ENCODE peak calls at places on chromosomes 5 and 9, in five cellular contexts. T is IMR-90, U is mesenchymal stem cell, P is mesendoderm, J is neuronal stem cell. B is an unnamed sample.

GRCh38 chr5:15643731-15644130 is 143.8 kb downstream of the FBXL7 start:
- DNase-seq in T (no peak), U (no peak), P (no peak), J (no peak), B (no peak)

GRCh38 chr5:135195267-135195603 is 161.2 kb upstream of the PITX1 start:
- DNase-seq in T (no peak), U (no peak), P (no peak), J (no peak), B (no peak)

GRCh38 chr9:89522261-89522978 is 24.5 kb upstream of the SEMA4D start:
- DNase-seq in T (no peak), U (no peak), P (no peak), J (no peak), B (no peak)

GRCh38 chr5:118791986-118792734 is 196.2 kb downstream of the DTWD2 start:
- DNase-seq in T (peak; percentile 75), U (peak; percentile 85), P (peak; percentile 80), J (peak; percentile 27), B (no peak)

GRCh38 chr9:125513634-125514413 is 193.2 kb downstream of the MAPKAP1 start:
- DNase-seq in T (peak; percentile 81), U (peak; percentile 86), P (no peak), J (no peak), B (peak; percentile 11)

GRCh38 chr5:138000102-138000723 is 32.7 kb downstream of the FAM13B start:
- DNase-seq in T (peak; percentile 66), U (peak; percentile 81), P (peak; percentile 26), J (no peak), B (no peak)

GRCh38 chr9:92655366-92655765 is 14.6 kb downstream of the IPPK start:
- DNase-seq in T (no peak), U (no peak), P (no peak), J (no peak), B (no peak)

GRCh38 chr9:72173080-72173479 is 23.8 kb downstream of the GDA start:
- DNase-seq in T (no peak), U (no peak), P (no peak), J (no peak), B (peak; percentile 88)

GRCh38 chr5:9546973-9547947 is 1.4 kb upstream of the SEMA5A start:
- DNase-seq in T (peak; percentile 62), U (peak; percentile 74), P (peak; percentile 91), J (no peak), B (peak; percentile 64)

GRCh38 chr5:164207646-164208045 is 702.2 kb downstream of the MAT2B start:
- DNase-seq in T (no peak), U (no peak), P (no peak), J (no peak), B (no peak)

GRCh38 chr5:154627711-154628678 is 127.2 kb upstream of the LARP1 start:
- DNase-seq in T (no peak), U (no peak), P (no peak), J (no peak), B (no peak)

GRCh38 chr9:38081356-38082108 is 12.5 kb upstream of the SHB start:
- DNase-seq in T (no peak), U (no peak), P (no peak), J (no peak), B (no peak)

GRCh38 chr9:90046317-90046861 is 441.6 kb downstream of the GADD45G start:
- DNase-seq in T (no peak), U (no peak), P (no peak), J (no peak), B (no peak)

GRCh38 chr9:16627967-16628366 is 242.5 kb downstream of the BNC2 start:
- DNase-seq in T (peak; percentile 96), U (peak; percentile 92), P (no peak), J (no peak), B (no peak)

GRCh38 chr9:92706218-92706940 is 36.4 kb upstream of the IPPK start:
- DNase-seq in T (no peak), U (no peak), P (peak; percentile 78), J (no peak), B (peak; percentile 68)

GRCh38 chr9:91071185-91071990 is 269.8 kb downstream of the SYK start:
- DNase-seq in T (peak; percentile 99), U (peak; percentile 97), P (no peak), J (no peak), B (peak; percentile 92)

GRCh38 chr9:122572456-122572855 is 10.7 kb downstream of the OR1L8 start:
- DNase-seq in T (no peak), U (no peak), P (no peak), J (no peak), B (peak; percentile 42)

GRCh38 chr5:25754895-25755294 is 1110.1 kb upstream of the CDH10 start:
- DNase-seq in T (no peak), U (peak; percentile 1), P (peak; percentile 71), J (peak; percentile 23), B (no peak)

GRCh38 chr9:219670-220365 is 5.2 kb downstream of the DOCK8 start:
- DNase-seq in T (no peak), U (no peak), P (no peak), J (no peak), B (no peak)

GRCh38 chr9:116860509-116861120 is 173.5 kb downstream of the TRIM32 start:
- DNase-seq in T (peak; percentile 63), U (peak; percentile 68), P (peak; percentile 86), J (peak; percentile 69), B (peak; percentile 99)

GRCh38 chr5:113123563-113123962 is 147.0 kb downstream of the DCP2 start:
- DNase-seq in T (no peak), U (no peak), P (peak; percentile 77), J (no peak), B (no peak)

GRCh38 chr5:132655821-132656773 is 1.9 kb upstream of the IL13 start:
- DNase-seq in T (no peak), U (peak; percentile 18), P (no peak), J (peak; percentile 15), B (peak; percentile 28)

GRCh38 chr9:112341741-112342140 is 8.3 kb upstream of the PTBP3 start:
- DNase-seq in T (peak; percentile 37), U (no peak), P (peak; percentile 97), J (no peak), B (no peak)

GRCh38 chr9:70229579-70229978 is 29.2 kb upstream of the SMC5 start:
- DNase-seq in T (peak; percentile 68), U (peak; percentile 51), P (no peak), J (no peak), B (peak; percentile 62)

GRCh38 chr5:43973908-43974307 is 370.9 kb downstream of the NNT start:
- DNase-seq in T (no peak), U (no peak), P (no peak), J (no peak), B (no peak)
- H3K4me1 ChIP-seq in T (no peaks in the 10 kb centered on the region), U (no peaks in the 10 kb centered on the region), P (no peaks in the 10 kb centered on the region), J (no peaks in the 10 kb centered on the region), B (no peaks in the 10 kb centered on the region)

GRCh38 chr5:139700711-139701693 is 52.9 kb downstream of the CXXC5 start:
- DNase-seq in T (no peak), U (no peak), P (peak; percentile 97), J (no peak), B (peak; percentile 37)
- H2BK120ac ChIP-seq in T (no peak overlapping the region), U (no peak overlapping the region), P (peak overlapping the region; percentile 0), J (no peak overlapping the region), B (peak overlapping the region; percentile 92)

DNA sequence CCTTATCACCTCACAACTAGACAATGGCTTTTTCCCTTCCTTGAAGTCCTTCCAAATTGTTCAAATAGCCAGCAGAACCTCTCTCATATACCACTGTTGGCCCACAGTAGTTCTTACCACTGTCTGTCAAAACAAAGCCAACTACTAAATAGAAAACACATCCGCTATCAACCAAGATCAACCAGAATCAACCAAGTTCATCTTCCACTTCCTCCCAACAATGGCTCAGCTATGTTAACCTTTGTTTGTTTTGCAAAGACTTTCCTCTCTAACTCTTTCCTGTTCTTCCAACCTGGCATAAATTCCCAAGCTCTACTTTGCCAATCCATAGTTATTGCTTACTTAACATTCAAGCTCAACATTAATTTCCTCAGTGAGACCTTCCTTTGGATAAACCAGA is 15.2 kb downstream of the ELL2 start:
- DNase-seq in T (no peak), U (no peak), P (no peak), J (no peak), B (no peak)
- H3K4me1 ChIP-seq in T (peaks cover 25% of the 10 kb centered on the region), U (no peaks in the 10 kb centered on the region), P (peaks cover 4% of the 10 kb centered on the region), J (peaks cover under 1% of the 10 kb centered on the region), B (peaks cover 3% of the 10 kb centered on the region)

GRCh38 chr5:157748740-157749461 is 5.4 kb downstream of the LSM11 start:
- DNase-seq in T (peak; percentile 93), U (peak; percentile 75), P (no peak), J (no peak), B (no peak)

GRCh38 chr5:157749462-157749799 is 5.9 kb downstream of the LSM11 start:
- DNase-seq in T (no peak), U (no peak), P (no peak), J (no peak), B (no peak)

GRCh38 chr5:157745041-157745456 is 1.5 kb downstream of the LSM11 start:
- DNase-seq in T (no peak), U (no peak), P (no peak), J (no peak), B (no peak)

GRCh38 chr5:157747766-157748700 is 4.5 kb downstream of the LSM11 start:
- DNase-seq in T (no peak), U (peak; percentile 29), P (no peak), J (no peak), B (no peak)

DNA sequence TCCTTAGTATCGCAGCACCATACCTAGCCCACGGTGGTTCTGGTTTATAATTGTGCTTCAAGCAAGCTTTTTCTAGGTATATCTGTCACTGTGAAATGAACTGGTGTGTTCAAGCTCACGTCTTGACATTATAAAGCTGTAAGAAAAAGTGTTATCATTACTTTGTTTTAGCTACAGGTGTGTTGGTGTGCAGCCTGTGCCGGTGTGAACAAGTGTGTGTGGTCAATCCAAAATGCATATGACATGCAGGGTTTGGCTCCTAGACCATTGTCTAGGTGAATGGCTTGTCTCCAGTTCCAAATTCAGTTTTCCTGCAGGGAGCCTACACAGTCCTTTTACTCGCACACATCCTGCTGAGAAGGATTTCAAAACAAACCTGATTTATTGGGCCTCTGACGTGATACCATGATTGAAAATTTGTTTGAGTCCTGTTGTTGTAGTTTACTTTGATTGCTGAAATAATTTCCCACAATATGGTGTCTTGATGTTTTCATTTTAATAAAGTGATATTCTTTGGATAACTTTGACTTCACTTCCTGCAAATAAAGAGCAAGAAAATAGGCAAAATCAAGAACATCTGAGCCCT is 3.8 kb downstream of the LSM11 start:
- DNase-seq in T (no peak), U (no peak), P (no peak), J (no peak), B (no peak)
- H2BK120ac ChIP-seq in T (no peak overlapping the region), U (no peak overlapping the region), P (no peak overlapping the region), J (no peak overlapping the region), B (no peak overlapping the region)

DNA sequence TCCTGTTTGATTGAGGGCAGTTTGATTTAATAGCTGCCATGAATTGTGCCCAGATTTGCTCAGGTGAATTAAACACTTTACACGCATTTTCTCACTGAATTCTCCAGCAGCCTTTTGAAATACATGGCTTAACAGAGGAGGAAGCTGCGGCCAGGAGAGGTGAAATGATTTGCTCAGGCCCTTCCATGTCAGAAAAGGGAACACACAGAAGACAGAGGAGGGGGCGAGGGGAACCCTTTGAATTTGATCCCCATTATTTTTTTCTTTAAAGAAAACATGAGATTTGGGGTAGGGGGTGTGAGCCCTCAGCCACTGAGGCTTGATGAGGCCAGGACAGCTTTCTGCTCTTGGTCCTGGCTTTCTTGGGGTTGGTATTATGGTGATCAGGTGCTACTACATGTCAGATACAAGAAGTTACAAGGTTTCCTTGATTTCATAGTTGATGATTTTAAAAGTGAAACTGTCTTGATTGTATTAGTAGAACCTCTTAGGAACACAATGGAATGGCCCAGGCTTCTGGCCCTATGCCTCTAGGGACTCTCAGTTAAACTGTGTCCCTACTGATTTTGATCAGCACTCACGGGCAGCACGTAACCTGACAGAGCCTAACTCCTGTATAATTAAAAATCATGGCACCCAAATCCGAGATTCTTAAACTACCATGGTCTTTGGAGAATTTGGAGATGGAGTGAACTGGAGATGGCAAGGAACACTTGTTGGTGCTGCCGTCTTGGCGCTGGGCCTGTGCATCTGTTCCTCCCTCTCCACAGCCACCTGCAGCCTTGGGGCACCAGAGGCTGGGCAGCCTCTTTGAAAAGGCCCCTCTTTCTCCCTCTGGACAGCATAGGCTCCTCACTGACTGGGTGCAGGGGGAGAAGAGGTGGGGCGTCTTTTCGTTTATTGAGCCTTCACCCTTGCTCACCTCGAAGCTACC is 107.9 kb downstream of the TRIO start:
- DNase-seq in T (no peak), U (no peak), P (no peak), J (no peak), B (no peak)
- H3K4me1 ChIP-seq in T (peaks cover 45% of the 10 kb centered on the region), U (peaks cover 30% of the 10 kb centered on the region), P (peaks cover 8% of the 10 kb centered on the region), J (peaks cover 31% of the 10 kb centered on the region), B (peaks cover 6% of the 10 kb centered on the region)

B was measured in trophoblast cell.